ENCODE peak calls at places on chromosomes 6 and 20, in four cellular contexts. H is aorta; L is upper lobe of right lung; E is CD8-positive, alpha-beta T cell. P is an unnamed sample. For H3K4me1 and H3K9me3, the result is how much of the 10 kb centered on the place peaks cover.

GRCh38 chr6:107506145-107506544 is 16.2 kb downstream of the SOBP start:
- DNase-seq in H (no peak), L (no peak), E (no peak), P (no peak)

GRCh38 chr6:149854532-149854931 is 9.6 kb downstream of the LRP11 start:
- DNase-seq in H (no peak), L (peak), E (no peak), P (no peak)

GRCh38 chr6:13985663-13986325 is 61.0 kb downstream of the RNF182 start:
- DNase-seq in H (no peak), L (no peak), E (no peak), P (no peak)

GRCh38 chr20:58219342-58219700 is 9.1 kb downstream of the ANKRD60 start:
- DNase-seq in H (no peak), L (no peak), E (no peak), P (no peak)

GRCh38 chr6:159977242-159978214 is 8.6 kb downstream of the IGF2R start:
- DNase-seq in H (no peak), L (no peak), E (no peak), P (no peak)

GRCh38 chr20:10185741-10186558 is 32.7 kb upstream of the SNAP25 start:
- DNase-seq in H (no peak), L (no peak), E (no peak), P (no peak)

GRCh38 chr6:39553811-39554802 is 171.1 kb downstream of the KIF6 start:
- DNase-seq in H (no peak), L (no peak), E (no peak), P (no peak)

GRCh38 chr6:7451321-7451720 is 61.7 kb downstream of the RIOK1 start:
- DNase-seq in H (no peak), L (no peak), E (no peak), P (no peak)

GRCh38 chr20:44125332-44126127 is 61.5 kb downstream of the JPH2 start:
- DNase-seq in H (no peak), L (no peak), E (no peak), P (no peak)
- H3K4me1 ChIP-seq in H (under half), L (under half), E (under half), P (under half)

DNA sequence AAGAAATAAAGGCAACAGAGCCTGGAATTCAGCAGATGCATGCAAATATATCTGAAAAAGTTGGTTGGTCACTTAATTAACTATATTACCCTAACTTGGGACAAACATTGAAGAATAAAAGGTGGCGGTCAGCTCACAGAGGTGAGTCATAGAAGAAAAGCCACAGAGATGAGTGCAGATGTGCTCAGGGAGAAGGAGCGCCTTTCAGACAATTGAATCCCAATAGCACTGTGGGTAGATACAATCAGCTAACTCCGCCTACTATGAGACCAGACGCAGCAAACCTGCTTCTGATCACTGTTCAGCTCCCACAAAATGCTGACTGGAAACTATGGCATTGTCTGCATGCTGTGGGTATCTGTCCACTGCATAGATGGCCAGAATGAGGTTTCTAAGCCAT is 447.8 kb downstream of the PTPRT start:
- DNase-seq in H (no peak), L (no peak), E (no peak), P (no peak)
- H3K9me3 ChIP-seq in H (under half), L (under half), E (under half), P (under half)

DNA sequence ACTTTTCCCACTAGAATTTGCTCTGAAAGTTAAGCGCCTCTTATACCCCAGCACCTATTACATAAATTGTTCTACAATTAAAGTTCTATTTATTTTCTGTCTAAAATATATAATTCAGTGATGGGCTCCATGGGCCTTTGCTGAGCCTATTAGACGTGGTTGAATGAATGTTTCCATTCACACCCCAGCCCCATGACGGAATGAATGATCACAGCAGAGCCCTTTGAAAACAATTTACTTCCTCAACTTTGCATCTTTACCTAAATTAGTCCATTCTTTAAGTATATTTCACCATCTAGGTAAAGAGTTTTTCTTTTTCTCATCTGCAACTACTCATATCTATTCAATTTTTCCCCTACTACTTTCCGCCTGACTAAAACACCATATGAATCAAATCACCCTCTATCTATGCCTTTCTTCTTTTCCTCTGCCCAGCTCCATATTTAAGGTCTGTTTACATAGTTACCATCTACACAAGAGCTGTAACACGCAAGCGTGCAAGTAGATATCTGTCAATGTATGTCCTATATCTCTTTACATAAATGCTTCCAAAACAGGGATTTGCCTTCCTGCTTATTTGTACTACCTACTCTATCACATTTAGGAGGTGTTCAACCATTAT is 69.7 kb downstream of the ECT2L start:
- DNase-seq in H (no peak), L (no peak), E (no peak), P (no peak)
- H3K4me1 ChIP-seq in H (under half), L (under half), E (under half), P (under half)

GRCh38 chr6:70709826-70710225 is 42.1 kb downstream of the SMAP1 start:
- DNase-seq in H (no peak), L (no peak), E (no peak), P (no peak)

GRCh38 chr6:70717038-70717801 is 49.5 kb downstream of the SMAP1 start:
- DNase-seq in H (no peak), L (no peak), E (no peak), P (no peak)

GRCh38 chr6:70714716-70715257 is 47.1 kb downstream of the SMAP1 start:
- DNase-seq in H (no peak), L (no peak), E (no peak), P (no peak)
- H3K9me3 ChIP-seq in H (under half), L (under half), E (under half), P (under half)

GRCh38 chr20:62476074-62476838 is 461 bp upstream of the GATA5 start:
- DNase-seq in H (no peak), L (no peak), E (no peak), P (no peak)

GRCh38 chr20:62473717-62474584 is 1.8 kb downstream of the GATA5 start:
- DNase-seq in H (no peak), L (no peak), E (no peak), P (no peak)

GRCh38 chr20:62474585-62475026 is 1.2 kb downstream of the GATA5 start:
- DNase-seq in H (no peak), L (no peak), E (no peak), P (no peak)

GRCh38 chr20:62475819-62476073 is at the start of gene GATA5:
- DNase-seq in H (no peak), L (no peak), E (no peak), P (no peak)

GRCh38 chr20:62475027-62475818 is 572 bp downstream of the GATA5 start:
- DNase-seq in H (no peak), L (no peak), E (no peak), P (no peak)
- H3K4me1 ChIP-seq in H (under half), L (under half), E (under half), P (under half)

GRCh38 chr6:167731731-167732422 is 94.8 kb upstream of the AFDN start:
- DNase-seq in H (no peak), L (no peak), E (no peak), P (no peak)
- H3K9me3 ChIP-seq in H (under half), L (under half), E (under half), P (under half)

GRCh38 chr6:37272834-37273566 is 15.1 kb upstream of the TMEM217 start:
- DNase-seq in H (no peak), L (no peak), E (no peak), P (no peak)

GRCh38 chr6:37279366-37280134 is 21.6 kb upstream of the TMEM217 start:
- DNase-seq in H (no peak), L (no peak), E (no peak), P (no peak)

GRCh38 chr6:37276916-37277509 is 19.1 kb upstream of the TMEM217 start:
- DNase-seq in H (no peak), L (no peak), E (no peak), P (no peak)

GRCh38 chr6:37273697-37274096 is 15.8 kb upstream of the TMEM217 start:
- DNase-seq in H (no peak), L (no peak), E (no peak), P (no peak)

GRCh38 chr6:37275350-37275749 is 17.4 kb upstream of the TMEM217 start:
- DNase-seq in H (no peak), L (no peak), E (no peak), P (no peak)
- H3K4me1 ChIP-seq in H (under half), L (under half), E (under half), P (under half)

DNA sequence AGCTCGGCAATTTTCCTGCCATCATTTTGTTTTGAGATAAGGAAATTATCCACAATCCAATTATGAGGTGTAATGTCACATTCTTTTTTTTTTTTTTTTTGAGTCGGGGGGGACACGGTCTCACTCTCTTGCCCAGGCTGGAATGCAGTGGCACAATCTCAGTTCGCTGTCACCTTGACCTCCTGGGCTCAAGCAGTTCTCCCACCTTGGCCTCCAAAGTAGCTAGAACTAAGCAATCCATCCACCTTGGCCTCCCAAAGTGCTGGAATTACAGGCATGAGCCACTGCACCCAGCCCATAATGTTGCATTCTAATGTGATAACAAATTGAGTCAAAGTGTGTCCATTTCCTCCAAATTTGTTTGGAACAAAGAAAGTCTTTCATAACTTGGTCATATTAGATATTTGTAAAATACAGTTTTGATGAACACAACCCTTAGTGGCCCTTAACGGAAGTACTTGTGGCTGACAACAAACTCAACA is 144.1 kb upstream of the AFDN start:
- DNase-seq in H (no peak), L (no peak), E (no peak), P (peak)
- H3K9me3 ChIP-seq in H (under half), L (under half), E (under half), P (under half)

DNA sequence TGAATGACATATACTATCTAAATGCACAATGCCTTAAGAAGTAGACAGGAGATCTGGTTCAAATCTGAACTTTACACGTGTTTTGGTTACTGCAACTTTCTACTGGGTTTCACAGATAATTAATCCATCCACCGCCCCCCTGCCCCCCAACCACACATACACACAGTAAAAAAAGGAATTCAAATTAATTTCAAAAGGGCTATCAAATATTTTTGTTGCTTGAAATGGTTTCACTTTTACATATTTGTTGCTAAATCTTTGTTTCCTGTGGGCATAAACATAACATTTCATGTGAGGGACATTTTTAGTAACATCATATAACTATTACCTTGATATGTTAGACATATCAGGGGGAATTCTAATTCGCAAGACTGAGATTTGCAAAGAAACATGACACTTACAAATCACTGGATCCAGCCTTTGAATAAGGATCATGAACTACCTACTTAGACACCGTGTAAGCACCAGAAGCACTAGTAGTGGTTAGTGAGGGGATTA is 7.5 kb downstream of the NEDD9 start:
- DNase-seq in H (no peak), L (no peak), E (no peak), P (no peak)
- H3K4me1 ChIP-seq in H (under half), L (half or more), E (under half), P (half or more)

GRCh38 chr20:63591786-63592355 is 17.8 kb upstream of the HELZ2 start:
- DNase-seq in H (peak), L (no peak), E (no peak), P (no peak)
- H3K9me3 ChIP-seq in H (under half), L (under half), E (under half), P (under half)